ENCODE peak calls at places on chromosomes 7 and 10, in eight cellular contexts. I is stomach, F is IMR-90, G is cardiac muscle cell, D is colonic mucosa, O is HCT116, L is hepatocyte, V is GM12878. C is an unnamed sample. For H3K36me3 and H3K9me3, the result is how much of the 10 kb centered on the place peaks cover.

GRCh38 chr7:24466109-24466768 is 107.0 kb upstream of the PALS2 start:
- DNase-seq in I (no peak), F (no peak), G (no peak), D (no peak), O (no peak), L (peak), V (no peak), C (no peak)

GRCh38 chr10:114495303-114495702 is 91.0 kb upstream of the AFAP1L2 start:
- DNase-seq in I (no peak), F (no peak), G (no peak), D (no peak), O (no peak), L (no peak), V (no peak), C (no peak)

GRCh38 chr10:114301951-114302710 is 63.1 kb downstream of the VWA2 start:
- DNase-seq in I (no peak), F (no peak), G (no peak), D (no peak), O (no peak), L (no peak), V (no peak), C (peak)

GRCh38 chr10:16259726-16260125 is 177.1 kb upstream of the PTER start:
- DNase-seq in I (no peak), F (no peak), G (no peak), D (no peak), O (no peak), L (no peak), V (no peak), C (no peak)

GRCh38 chr10:63425512-63425911 is 40.3 kb downstream of the JMJD1C start:
- DNase-seq in I (no peak), F (no peak), G (no peak), D (no peak), O (no peak), L (no peak), V (no peak), C (no peak)

GRCh38 chr10:86659721-86660438 is 5.5 kb downstream of the OPN4 start:
- DNase-seq in I (no peak), F (no peak), G (no peak), D (no peak), O (no peak), L (no peak), V (no peak), C (peak)

GRCh38 chr7:3370068-3370704 is 69.1 kb downstream of the SDK1 start:
- DNase-seq in I (no peak), F (no peak), G (no peak), D (no peak), O (no peak), L (peak), V (no peak), C (no peak)

GRCh38 chr7:51009716-51010496 is 227.2 kb upstream of the GRB10 start:
- DNase-seq in I (no peak), F (peak), G (no peak), D (no peak), O (no peak), L (no peak), V (no peak), C (no peak)

GRCh38 chr7:2540133-2540532 is 15.2 kb downstream of the BRAT1 start:
- DNase-seq in I (no peak), F (no peak), G (no peak), D (no peak), O (no peak), L (no peak), V (no peak), C (no peak)

GRCh38 chr10:1097436-1097835 is 41.3 kb downstream of the WDR37 start:
- DNase-seq in I (no peak), F (no peak), G (no peak), D (no peak), O (no peak), L (no peak), V (no peak), C (no peak)
- H3K36me3 ChIP-seq in I (half or more), F (under half), G (under half), D (under half), O (under half), L (under half), V (under half), C (under half)

DNA sequence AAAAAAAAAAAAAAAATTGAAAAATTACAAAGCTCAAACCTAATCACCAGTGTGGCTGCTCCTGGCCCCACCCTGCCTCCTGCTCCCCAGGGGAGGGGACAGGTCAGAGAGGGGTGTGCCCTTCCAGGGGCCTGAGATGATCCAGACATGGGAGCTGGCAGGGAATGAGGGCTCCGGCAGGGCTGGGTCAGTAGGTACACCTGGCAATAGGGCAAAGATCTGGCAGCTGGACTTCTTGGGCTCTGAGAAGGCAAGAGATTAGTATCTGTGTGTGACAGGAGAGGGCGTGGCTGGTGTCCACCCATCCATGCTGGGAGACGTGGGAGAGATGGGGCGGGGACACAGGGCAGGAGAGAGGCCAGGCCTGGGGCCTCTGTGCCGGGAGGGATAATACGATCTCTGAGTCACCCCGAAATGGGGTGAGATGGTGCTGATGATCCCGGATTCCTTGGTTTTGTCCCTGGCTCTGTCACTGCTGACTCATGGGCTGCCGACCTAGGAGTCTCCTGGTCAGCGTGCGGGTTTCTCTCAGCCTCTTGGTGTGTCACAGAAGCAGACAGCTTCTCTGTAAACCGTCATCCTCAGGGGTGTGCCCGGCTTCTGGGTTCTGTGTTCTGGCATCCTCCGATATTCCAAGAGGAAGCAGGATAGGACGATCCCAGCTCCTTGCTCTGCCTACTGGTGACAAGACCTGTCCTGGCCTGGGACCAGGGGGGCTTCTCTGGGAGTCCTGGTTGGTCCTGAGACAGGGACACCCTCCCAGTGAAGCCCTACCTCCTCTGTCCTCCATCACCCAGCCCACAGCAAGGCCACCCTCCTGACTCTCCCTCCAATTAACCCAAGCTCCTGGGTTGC is 8.2 kb upstream of the CLDN4 start:
- DNase-seq in I (no peak), F (peak), G (no peak), D (peak), O (peak), L (peak), V (no peak), C (no peak)
- H3K27ac ChIP-seq in I (no peak), F (peak), G (no peak), D (peak), O (peak), L (peak), V (no peak), C (no peak)

GRCh38 chr7:112630565-112630964 is 149.8 kb downstream of the LSMEM1 start:
- DNase-seq in I (no peak), F (peak), G (no peak), D (no peak), O (no peak), L (no peak), V (no peak), C (no peak)
- H3K9me3 ChIP-seq in I (under half), F (under half), G (under half), D (under half), O (under half), L (under half), V (under half), C (under half)

GRCh38 chr7:143304938-143305337 is 11.0 kb upstream of the CLCN1 start:
- DNase-seq in I (no peak), F (no peak), G (no peak), D (no peak), O (no peak), L (no peak), V (no peak), C (no peak)

GRCh38 chr7:143300959-143301617 is 12.9 kb downstream of the CASP2 start:
- DNase-seq in I (no peak), F (peak), G (no peak), D (no peak), O (no peak), L (no peak), V (no peak), C (no peak)

GRCh38 chr7:143299840-143300239 is 11.7 kb downstream of the CASP2 start:
- DNase-seq in I (peak), F (no peak), G (peak), D (peak), O (peak), L (peak), V (no peak), C (no peak)

GRCh38 chr7:143305423-143306070 is 10.4 kb upstream of the CLCN1 start:
- DNase-seq in I (peak), F (peak), G (peak), D (peak), O (peak), L (peak), V (no peak), C (peak)

DNA sequence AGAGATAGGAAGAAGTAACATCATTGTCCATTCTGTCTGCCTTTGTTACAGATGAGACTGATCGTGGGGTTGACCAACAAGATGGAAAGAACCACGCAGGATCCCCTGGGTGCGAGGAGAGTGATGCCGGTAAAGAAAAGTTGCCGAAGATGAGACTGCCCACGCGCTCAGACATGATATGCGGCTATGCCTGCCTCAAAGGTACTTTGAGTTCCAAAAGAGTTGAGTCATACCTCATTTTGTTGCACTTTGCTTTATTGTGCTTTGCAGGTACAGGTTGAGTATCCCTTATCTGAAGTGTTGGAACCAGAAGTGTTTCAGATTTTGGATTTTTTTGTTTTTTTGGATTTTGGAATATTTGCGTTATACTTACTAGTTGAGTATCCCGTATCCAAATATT is 12.2 kb upstream of the CLCN1 start:
- DNase-seq in I (no peak), F (no peak), G (no peak), D (no peak), O (no peak), L (no peak), V (no peak), C (no peak)
- H3K36me3 ChIP-seq in I (half or more), F (under half), G (half or more), D (under half), O (half or more), L (under half), V (under half), C (half or more)

GRCh38 chr10:133373104-133373624 is at the start of gene ECHS1:
- DNase-seq in I (peak), F (peak), G (peak), D (peak), O (peak), L (peak), V (peak), C (peak)

GRCh38 chr10:133375357-133376115 is 2.4 kb upstream of the ECHS1 start:
- DNase-seq in I (no peak), F (no peak), G (no peak), D (no peak), O (no peak), L (no peak), V (no peak), C (no peak)

GRCh38 chr10:133368153-133368552 is 5.0 kb downstream of the ECHS1 start:
- DNase-seq in I (no peak), F (no peak), G (no peak), D (no peak), O (no peak), L (no peak), V (no peak), C (no peak)

GRCh38 chr10:133370026-133370786 is 2.9 kb downstream of the ECHS1 start:
- DNase-seq in I (no peak), F (no peak), G (no peak), D (no peak), O (no peak), L (no peak), V (no peak), C (no peak)

GRCh38 chr10:133372507-133372906 is 647 bp downstream of the ECHS1 start:
- DNase-seq in I (no peak), F (no peak), G (no peak), D (peak), O (no peak), L (no peak), V (no peak), C (no peak)
- H3K27ac ChIP-seq in I (peak), F (no peak), G (no peak), D (no peak), O (no peak), L (no peak), V (no peak), C (peak)

C was measured in tibial artery.